ENCODE peak calls at places on chromosome 6, in eight cellular contexts. U, H, L, X, Y, W, C and V are unnamed samples.

GRCh38 chr6:5132741-5133140 is 47.6 kb downstream of the PPP1R3G start:
- DNase-seq in U (peak; percentile 47), H (no peak), L (no peak), X (peak; percentile 35), Y (peak; percentile 87), W (no peak), C (peak; percentile 84), V (peak; percentile 55)

GRCh38 chr6:150028799-150029198 is 3.5 kb upstream of the RAET1L start:
- DNase-seq in U (no peak), H (no peak), L (no peak), X (no peak), Y (no peak), W (no peak), C (no peak), V (no peak)

GRCh38 chr6:87788141-87788540 is 86.1 kb upstream of the AKIRIN2 start:
- DNase-seq in U (no peak), H (no peak), L (no peak), X (no peak), Y (no peak), W (no peak), C (no peak), V (no peak)

GRCh38 chr6:158793432-158793831 is 25.7 kb downstream of the EZR start:
- DNase-seq in U (no peak), H (no peak), L (no peak), X (peak; percentile 58), Y (no peak), W (no peak), C (no peak), V (no peak)

GRCh38 chr6:170038717-170039116 is 252.2 kb downstream of the DLL1 start:
- DNase-seq in U (no peak), H (no peak), L (no peak), X (no peak), Y (no peak), W (no peak), C (no peak), V (no peak)

GRCh38 chr6:145815875-145816274 is 1.3 kb upstream of the FBXO30 start:
- DNase-seq in U (no peak), H (no peak), L (peak; percentile 36), X (peak; percentile 22), Y (no peak), W (no peak), C (no peak), V (no peak)

GRCh38 chr6:75396005-75396800 is 97.4 kb downstream of the FILIP1 start:
- DNase-seq in U (no peak), H (no peak), L (no peak), X (no peak), Y (no peak), W (no peak), C (no peak), V (no peak)

GRCh38 chr6:126548301-126548700 is 208.4 kb downstream of the CENPW start:
- DNase-seq in U (no peak), H (no peak), L (no peak), X (no peak), Y (peak; percentile 3), W (no peak), C (no peak), V (no peak)

GRCh38 chr6:69466979-69467570 is 329.7 kb downstream of the LMBRD1 start:
- DNase-seq in U (no peak), H (no peak), L (no peak), X (no peak), Y (no peak), W (no peak), C (no peak), V (no peak)

GRCh38 chr6:71248306-71248705 is 40.3 kb upstream of the OGFRL1 start:
- DNase-seq in U (no peak), H (no peak), L (no peak), X (peak; percentile 37), Y (peak; percentile 52), W (peak; percentile 37), C (peak; percentile 37), V (peak; percentile 74)

GRCh38 chr6:149851461-149851860 is 12.7 kb downstream of the LRP11 start:
- DNase-seq in U (no peak), H (no peak), L (no peak), X (peak; percentile 50), Y (no peak), W (no peak), C (no peak), V (no peak)

GRCh38 chr6:41100871-41101287 is 28.1 kb downstream of the NFYA start:
- DNase-seq in U (no peak), H (no peak), L (no peak), X (no peak), Y (no peak), W (no peak), C (no peak), V (no peak)

GRCh38 chr6:133757330-133757729 is 131.6 kb upstream of the TCF21 start:
- DNase-seq in U (no peak), H (no peak), L (no peak), X (no peak), Y (no peak), W (no peak), C (no peak), V (no peak)